ENCODE peak calls at places on chromosomes 13 and 19, in ten cellular contexts. L, N, S, Z, D, F, X, P, J and B are unnamed samples.
A peak's percentile ranks its signal among the peaks of the same experiment; 100 is the strongest.

GRCh38 chr19:13530720-13531119 is 24.4 kb upstream of the CACNA1A start:
- DNase-seq in Z (no peak), X (no peak), S (no peak), P (peak; percentile 49), D (no peak), J (no peak), N (no peak), L (no peak), F (no peak), B (no peak)

GRCh38 chr19:13795595-13796300 is 505 bp downstream of the ZSWIM4 start:
- DNase-seq in N (peak; percentile 39), X (no peak), Z (no peak), S (no peak), J (no peak), F (no peak), P (peak; percentile 59), D (peak; percentile 54), L (no peak), B (no peak)

GRCh38 chr13:43936630-43937029 is 56.9 kb downstream of the LACC1 start:
- DNase-seq in P (no peak), D (no peak), L (no peak), S (no peak), N (no peak), Z (no peak), X (no peak), J (no peak), F (peak; percentile 8), B (no peak)

GRCh38 chr13:23560571-23561089 is 9.6 kb upstream of the TNFRSF19 start:
- DNase-seq in S (no peak), X (no peak), D (no peak), L (no peak), J (no peak), P (no peak), F (no peak), N (no peak), Z (no peak), B (no peak)

GRCh38 chr19:50419580-50420035 is 870 bp downstream of the SPIB start:
- DNase-seq in P (peak; percentile 72), X (no peak), Z (no peak), L (no peak), D (no peak), S (no peak), F (no peak), N (no peak), J (no peak), B (no peak)

GRCh38 chr19:1449467-1450442 is at the start of gene APC2:
- DNase-seq in J (peak; percentile 88), S (no peak), P (peak; percentile 89), Z (no peak), D (no peak), N (no peak), X (no peak), L (no peak), F (no peak), B (no peak)

GRCh38 chr13:20780318-20780717 is 6.6 kb upstream of the EEF1AKMT1 start:
- DNase-seq in Z (no peak), L (no peak), X (no peak), D (no peak), F (no peak), J (no peak), S (no peak), P (no peak), N (no peak), B (no peak)

GRCh38 chr19:29380581-29380980 is 145.2 kb upstream of the VSTM2B start:
- DNase-seq in J (no peak), D (no peak), P (peak; percentile 22), N (no peak), X (peak; percentile 15), L (no peak), S (no peak), Z (no peak), F (no peak), B (no peak)

GRCh38 chr19:30516111-30516510 is 143.9 kb downstream of the ZNF536 start:
- DNase-seq in Z (no peak), L (no peak), F (no peak), J (no peak), N (no peak), P (no peak), D (no peak), S (no peak), X (no peak), B (no peak)

GRCh38 chr13:106919638-106920037 is 351.7 kb upstream of the ARGLU1 start:
- DNase-seq in D (no peak), J (no peak), S (no peak), Z (peak; percentile 19), N (peak; percentile 15), X (no peak), P (peak; percentile 49), L (no peak), F (no peak), B (no peak)

GRCh38 chr19:41939861-41940442 is 11.7 kb upstream of the ERFL start:
- DNase-seq in D (no peak), S (no peak), J (no peak), P (peak; percentile 81), Z (no peak), X (peak; percentile 49), F (no peak), L (no peak), N (no peak), B (no peak)

GRCh38 chr19:39924952-39925351 is 9.5 kb downstream of the FCGBP start:
- DNase-seq in N (no peak), X (no peak), Z (no peak), P (peak; percentile 13), J (no peak), F (no peak), D (no peak), L (no peak), S (no peak), B (no peak)

GRCh38 chr13:76455960-76456359 is 430.2 kb downstream of the KCTD12 start:
- DNase-seq in F (peak; percentile 56), N (no peak), S (no peak), L (no peak), Z (peak; percentile 59), X (no peak), D (no peak), J (no peak), P (no peak), B (peak; percentile 36)

GRCh38 chr19:54481326-54481930 is 8.3 kb upstream of the CDC42EP5 start:
- DNase-seq in L (no peak), P (peak; percentile 90), S (no peak), J (no peak), F (peak; percentile 45), X (no peak), D (no peak), N (no peak), Z (no peak), B (peak; percentile 30)

GRCh38 chr13:30222253-30222652 is 85.1 kb downstream of the KATNAL1 start:
- DNase-seq in Z (no peak), D (no peak), L (no peak), X (no peak), P (no peak), J (no peak), F (no peak), S (no peak), N (no peak), B (no peak)

GRCh38 chr19:43534811-43535761 is 2.1 kb downstream of the ZNF575 start:
- DNase-seq in P (peak; percentile 96), D (peak; percentile 75), F (peak; percentile 63), X (peak; percentile 67), N (peak; percentile 61), L (no peak), Z (no peak), J (peak; percentile 71), S (no peak), B (peak; percentile 33)

GRCh38 chr19:47186337-47187022 is 44.5 kb downstream of the BBC3 start:
- DNase-seq in F (no peak), N (no peak), Z (no peak), J (no peak), X (peak; percentile 50), P (no peak), S (no peak), D (peak; percentile 29), L (no peak), B (no peak)

GRCh38 chr19:660793-661426 is 2.1 kb downstream of the RNF126 start:
- DNase-seq in N (no peak), J (no peak), P (peak; percentile 44), X (peak; percentile 90), S (no peak), L (no peak), Z (no peak), D (no peak), F (no peak), B (no peak)

GRCh38 chr19:38657633-38658222 is 10.3 kb downstream of the ACTN4 start:
- DNase-seq in P (no peak), S (peak; percentile 97), D (peak; percentile 60), N (no peak), L (no peak), X (no peak), F (peak; percentile 61), J (no peak), Z (peak; percentile 95), B (peak; percentile 99)

GRCh38 chr19:18484992-18485391 is 36.9 kb downstream of the ELL start:
- DNase-seq in L (no peak), S (no peak), J (no peak), P (no peak), F (no peak), D (no peak), Z (no peak), N (no peak), X (no peak), B (no peak)
- TF ChIP-seq CTCF in L (no peak), S (no peak), J (no peak), P (peak; percentile 57), F (no peak), D (no peak), Z (no peak), N (peak; percentile 10), X (no peak), B (no peak)

DNA sequence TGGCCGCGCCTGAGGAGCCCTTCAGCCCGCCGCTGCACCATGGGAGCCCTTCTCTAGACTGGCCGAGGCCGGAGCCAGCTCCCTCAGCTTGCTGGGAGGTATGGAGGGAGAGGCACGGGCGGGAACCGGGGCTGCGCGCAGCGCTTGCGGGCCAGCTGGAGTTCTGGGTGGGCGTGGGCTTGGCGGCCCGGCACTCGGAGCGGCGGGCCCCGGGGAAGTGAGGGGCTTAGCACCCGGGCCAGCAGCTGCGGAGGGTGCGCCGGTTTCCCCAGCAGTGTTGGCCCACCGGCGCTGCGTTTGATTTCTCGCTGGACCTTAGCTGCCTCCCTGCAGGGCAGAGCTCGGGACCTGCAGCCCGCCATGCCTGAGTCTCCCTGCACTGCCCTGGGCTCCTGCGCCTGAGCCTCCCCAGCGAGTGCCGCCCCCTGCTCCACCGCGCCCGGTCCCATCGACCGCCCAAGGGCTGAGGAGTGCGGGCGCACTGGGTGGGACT is 1890.0 kb upstream of the PCDH20 start:
- DNase-seq in P (no peak), F (no peak), J (no peak), S (no peak), D (no peak), N (no peak), Z (no peak), L (no peak), X (no peak), B (no peak)
- TF ChIP-seq CTCF in P (no peak), F (no peak), J (no peak), S (no peak), D (no peak), N (no peak), Z (no peak), L (no peak), X (no peak), B (no peak)

GRCh38 chr13:91185294-91185863 is 162.1 kb upstream of the MIR17HG start:
- DNase-seq in S (no peak), X (no peak), F (peak; percentile 1), N (no peak), L (no peak), D (no peak), P (no peak), Z (peak; percentile 7), J (no peak), B (peak; percentile 39)
- TF ChIP-seq CTCF in S (peak; percentile 26), X (no peak), F (no peak), N (peak; percentile 35), L (peak; percentile 9), D (peak; percentile 46), P (peak; percentile 53), Z (peak; percentile 43), J (peak; percentile 62), B (peak; percentile 13)

GRCh38 chr13:72255908-72256307 is 388.9 kb upstream of the DACH1 start:
- DNase-seq in J (no peak), Z (peak; percentile 51), F (no peak), L (no peak), P (peak; percentile 85), D (peak; percentile 53), S (no peak), N (peak; percentile 65), X (no peak), B (peak; percentile 49)
- TF ChIP-seq CTCF in J (no peak), Z (peak; percentile 62), F (no peak), L (no peak), P (peak; percentile 90), D (peak; percentile 71), S (peak; percentile 36), N (peak; percentile 70), X (no peak), B (peak; percentile 69)